ENCODE peak calls at places on chromosomes 3 and 15, in six cellular contexts. One of them, this sample, is unnamed.

GRCh38 chr3:176514297-176514696 is 683.0 kb downstream of the TBL1XR1 start:
- DNase-seq in body of pancreas: peak
- DNase-seq in bronchial epithelial cell: peak
- DNase-seq in esophagus squamous epithelium: no peak
- DNase-seq in choroid plexus epithelial cell: peak
- DNase-seq in AG04450: no peak
- DNase-seq in this sample: peak

GRCh38 chr3:156742401-156742800 is 68.0 kb downstream of the TIPARP start:
- DNase-seq in body of pancreas: no peak
- DNase-seq in AG04450: no peak
- DNase-seq in esophagus squamous epithelium: no peak
- DNase-seq in bronchial epithelial cell: no peak
- DNase-seq in choroid plexus epithelial cell: no peak
- DNase-seq in this sample: no peak

GRCh38 chr3:104805508-104805907 is 561.2 kb upstream of the ALCAM start:
- DNase-seq in bronchial epithelial cell: no peak
- DNase-seq in AG04450: no peak
- DNase-seq in esophagus squamous epithelium: no peak
- DNase-seq in body of pancreas: no peak
- DNase-seq in choroid plexus epithelial cell: no peak
- DNase-seq in this sample: no peak

GRCh38 chr3:127961963-127962362 is 46.9 kb downstream of the KBTBD12 start:
- DNase-seq in esophagus squamous epithelium: no peak
- DNase-seq in bronchial epithelial cell: peak
- DNase-seq in body of pancreas: no peak
- DNase-seq in choroid plexus epithelial cell: peak
- DNase-seq in AG04450: no peak
- DNase-seq in this sample: no peak

GRCh38 chr3:79184226-79184625 is 583.6 kb downstream of the ROBO1 start:
- DNase-seq in esophagus squamous epithelium: no peak
- DNase-seq in body of pancreas: no peak
- DNase-seq in bronchial epithelial cell: no peak
- DNase-seq in AG04450: no peak
- DNase-seq in choroid plexus epithelial cell: no peak
- DNase-seq in this sample: no peak

GRCh38 chr15:86773766-86774165 is 694.1 kb downstream of the AGBL1 start:
- DNase-seq in body of pancreas: no peak
- DNase-seq in bronchial epithelial cell: no peak
- DNase-seq in choroid plexus epithelial cell: no peak
- DNase-seq in esophagus squamous epithelium: no peak
- DNase-seq in AG04450: no peak
- DNase-seq in this sample: no peak

GRCh38 chr3:54065140-54065539 is 57.2 kb upstream of the CACNA2D3 start:
- DNase-seq in bronchial epithelial cell: no peak
- DNase-seq in body of pancreas: no peak
- DNase-seq in esophagus squamous epithelium: no peak
- DNase-seq in AG04450: no peak
- DNase-seq in choroid plexus epithelial cell: no peak
- DNase-seq in this sample: no peak

GRCh38 chr3:177681852-177682251 is 484.6 kb upstream of the TBL1XR1 start:
- DNase-seq in esophagus squamous epithelium: no peak
- DNase-seq in bronchial epithelial cell: no peak
- DNase-seq in body of pancreas: no peak
- DNase-seq in choroid plexus epithelial cell: no peak
- DNase-seq in AG04450: no peak
- DNase-seq in this sample: no peak

GRCh38 chr15:64461577-64462162 is 1.3 kb downstream of the ZNF609 start:
- DNase-seq in AG04450: no peak
- DNase-seq in choroid plexus epithelial cell: peak
- DNase-seq in body of pancreas: peak
- DNase-seq in bronchial epithelial cell: peak
- DNase-seq in esophagus squamous epithelium: no peak
- DNase-seq in this sample: peak

GRCh38 chr15:31309893-31310606 is 16.6 kb upstream of the KLF13 start:
- DNase-seq in body of pancreas: no peak
- DNase-seq in AG04450: no peak
- DNase-seq in choroid plexus epithelial cell: no peak
- DNase-seq in bronchial epithelial cell: no peak
- DNase-seq in esophagus squamous epithelium: no peak
- DNase-seq in this sample: no peak

GRCh38 chr15:92069308-92070244 is 216.1 kb downstream of the SLCO3A1 start:
- DNase-seq in esophagus squamous epithelium: no peak
- DNase-seq in bronchial epithelial cell: peak
- DNase-seq in choroid plexus epithelial cell: peak
- DNase-seq in AG04450: peak
- DNase-seq in body of pancreas: peak
- DNase-seq in this sample: peak

GRCh38 chr3:195815169-195815771 is 3.5 kb upstream of the MUC4 start:
- DNase-seq in esophagus squamous epithelium: no peak
- DNase-seq in bronchial epithelial cell: no peak
- DNase-seq in AG04450: no peak
- DNase-seq in choroid plexus epithelial cell: peak
- DNase-seq in body of pancreas: no peak
- DNase-seq in this sample: no peak

GRCh38 chr3:155391583-155391982 is 98.1 kb upstream of the STRIT1 start:
- DNase-seq in body of pancreas: peak
- DNase-seq in bronchial epithelial cell: peak
- DNase-seq in AG04450: no peak
- DNase-seq in choroid plexus epithelial cell: peak
- DNase-seq in esophagus squamous epithelium: no peak
- DNase-seq in this sample: peak

GRCh38 chr3:16369885-16370284 is 104.9 kb downstream of the OXNAD1 start:
- DNase-seq in bronchial epithelial cell: peak
- DNase-seq in choroid plexus epithelial cell: peak
- DNase-seq in esophagus squamous epithelium: no peak
- DNase-seq in body of pancreas: no peak
- DNase-seq in AG04450: no peak
- DNase-seq in this sample: no peak

GRCh38 chr15:34304613-34305012 is 33.0 kb downstream of the SLC12A6 start:
- DNase-seq in bronchial epithelial cell: peak
- DNase-seq in choroid plexus epithelial cell: peak
- DNase-seq in body of pancreas: no peak
- DNase-seq in AG04450: peak
- DNase-seq in esophagus squamous epithelium: no peak
- DNase-seq in this sample: peak

GRCh38 chr3:76872999-76873398 is 166.9 kb upstream of the ROBO2 start:
- DNase-seq in esophagus squamous epithelium: no peak
- DNase-seq in AG04450: no peak
- DNase-seq in bronchial epithelial cell: no peak
- DNase-seq in body of pancreas: no peak
- DNase-seq in choroid plexus epithelial cell: no peak
- DNase-seq in this sample: no peak

GRCh38 chr3:112793311-112794081 is 53.2 kb downstream of the CD200R1L start:
- DNase-seq in bronchial epithelial cell: no peak
- DNase-seq in body of pancreas: no peak
- DNase-seq in esophagus squamous epithelium: no peak
- DNase-seq in AG04450: no peak
- DNase-seq in choroid plexus epithelial cell: no peak
- DNase-seq in this sample: peak

GRCh38 chr15:39919396-39919739 is 698 bp downstream of the GPR176 start:
- DNase-seq in body of pancreas: no peak
- DNase-seq in choroid plexus epithelial cell: no peak
- DNase-seq in esophagus squamous epithelium: no peak
- DNase-seq in bronchial epithelial cell: no peak
- DNase-seq in AG04450: no peak
- DNase-seq in this sample: no peak

GRCh38 chr3:166752214-166752613 is 627.9 kb downstream of the ZBBX start:
- DNase-seq in AG04450: no peak
- DNase-seq in choroid plexus epithelial cell: no peak
- DNase-seq in esophagus squamous epithelium: no peak
- DNase-seq in body of pancreas: no peak
- DNase-seq in bronchial epithelial cell: peak
- DNase-seq in this sample: no peak

GRCh38 chr15:55549305-55549704 is 38.8 kb downstream of the PYGO1 start:
- DNase-seq in body of pancreas: no peak
- DNase-seq in AG04450: no peak
- DNase-seq in choroid plexus epithelial cell: no peak
- DNase-seq in esophagus squamous epithelium: no peak
- DNase-seq in bronchial epithelial cell: peak
- DNase-seq in this sample: no peak

GRCh38 chr3:33364531-33365128 is 75.6 kb downstream of the UBP1 start:
- DNase-seq in esophagus squamous epithelium: no peak
- DNase-seq in bronchial epithelial cell: no peak
- DNase-seq in choroid plexus epithelial cell: peak
- DNase-seq in body of pancreas: no peak
- DNase-seq in AG04450: no peak
- DNase-seq in this sample: no peak

GRCh38 chr15:64246364-64247189 is 83.8 kb upstream of the PPIB start:
- DNase-seq in body of pancreas: no peak
- DNase-seq in choroid plexus epithelial cell: peak
- DNase-seq in esophagus squamous epithelium: no peak
- DNase-seq in bronchial epithelial cell: peak
- DNase-seq in AG04450: peak
- DNase-seq in this sample: peak

GRCh38 chr15:25937796-25938195 is 74.7 kb upstream of the ATP10A start:
- DNase-seq in choroid plexus epithelial cell: no peak
- DNase-seq in AG04450: no peak
- DNase-seq in body of pancreas: no peak
- DNase-seq in bronchial epithelial cell: no peak
- DNase-seq in esophagus squamous epithelium: no peak
- DNase-seq in this sample: no peak

GRCh38 chr3:73192036-73192738 is 130.7 kb downstream of the EBLN2 start:
- DNase-seq in choroid plexus epithelial cell: no peak
- DNase-seq in esophagus squamous epithelium: no peak
- DNase-seq in bronchial epithelial cell: no peak
- DNase-seq in AG04450: no peak
- DNase-seq in body of pancreas: no peak
- DNase-seq in this sample: no peak

GRCh38 chr3:187263270-187263669 is 28.3 kb downstream of the MASP1 start:
- DNase-seq in bronchial epithelial cell: no peak
- DNase-seq in choroid plexus epithelial cell: no peak
- DNase-seq in AG04450: no peak
- DNase-seq in body of pancreas: no peak
- DNase-seq in esophagus squamous epithelium: no peak
- DNase-seq in this sample: peak

GRCh38 chr3:120622870-120623718 is 27.0 kb downstream of the NDUFB4 start:
- DNase-seq in esophagus squamous epithelium: no peak
- DNase-seq in bronchial epithelial cell: peak
- DNase-seq in choroid plexus epithelial cell: peak
- DNase-seq in AG04450: no peak
- DNase-seq in body of pancreas: no peak
- DNase-seq in this sample: peak
- TF ChIP-seq CTCF in esophagus squamous epithelium: no peak
- TF ChIP-seq CTCF in bronchial epithelial cell: no peak
- TF ChIP-seq CTCF in choroid plexus epithelial cell: peak
- TF ChIP-seq CTCF in AG04450: no peak
- TF ChIP-seq CTCF in body of pancreas: no peak
- TF ChIP-seq CTCF in this sample: peak

GRCh38 chr3:153734777-153735551 is 386.2 kb upstream of the ARHGEF26 start:
- DNase-seq in choroid plexus epithelial cell: no peak
- DNase-seq in AG04450: no peak
- DNase-seq in esophagus squamous epithelium: no peak
- DNase-seq in bronchial epithelial cell: peak
- DNase-seq in body of pancreas: no peak
- DNase-seq in this sample: peak
- H3K4me3 ChIP-seq in choroid plexus epithelial cell: no peak
- H3K4me3 ChIP-seq in AG04450: no peak
- H3K4me3 ChIP-seq in esophagus squamous epithelium: no peak
- H3K4me3 ChIP-seq in bronchial epithelial cell: no peak
- H3K4me3 ChIP-seq in body of pancreas: no peak
- H3K4me3 ChIP-seq in this sample: no peak

GRCh38 chr3:190505381-190506003 is 8.4 kb upstream of the IL1RAP start:
- DNase-seq in body of pancreas: no peak
- DNase-seq in esophagus squamous epithelium: no peak
- DNase-seq in AG04450: no peak
- DNase-seq in bronchial epithelial cell: no peak
- DNase-seq in choroid plexus epithelial cell: no peak
- DNase-seq in this sample: no peak

GRCh38 chr3:190499157-190499556 is 14.7 kb upstream of the IL1RAP start:
- DNase-seq in body of pancreas: no peak
- DNase-seq in bronchial epithelial cell: no peak
- DNase-seq in AG04450: no peak
- DNase-seq in choroid plexus epithelial cell: no peak
- DNase-seq in esophagus squamous epithelium: no peak
- DNase-seq in this sample: no peak

GRCh38 chr3:190506271-190506670 is 7.6 kb upstream of the IL1RAP start:
- DNase-seq in AG04450: no peak
- DNase-seq in choroid plexus epithelial cell: no peak
- DNase-seq in esophagus squamous epithelium: no peak
- DNase-seq in bronchial epithelial cell: no peak
- DNase-seq in body of pancreas: no peak
- DNase-seq in this sample: no peak

GRCh38 chr3:190504354-190505125 is 9.3 kb upstream of the IL1RAP start:
- DNase-seq in body of pancreas: no peak
- DNase-seq in esophagus squamous epithelium: no peak
- DNase-seq in AG04450: no peak
- DNase-seq in choroid plexus epithelial cell: peak
- DNase-seq in bronchial epithelial cell: peak
- DNase-seq in this sample: peak
- TF ChIP-seq CTCF in body of pancreas: no peak
- TF ChIP-seq CTCF in esophagus squamous epithelium: no peak
- TF ChIP-seq CTCF in AG04450: peak
- TF ChIP-seq CTCF in choroid plexus epithelial cell: peak
- TF ChIP-seq CTCF in bronchial epithelial cell: no peak
- TF ChIP-seq CTCF in this sample: peak

GRCh38 chr15:98801234-98801561 is 152.9 kb downstream of the IGF1R start:
- DNase-seq in esophagus squamous epithelium: no peak
- DNase-seq in AG04450: no peak
- DNase-seq in body of pancreas: no peak
- DNase-seq in bronchial epithelial cell: no peak
- DNase-seq in choroid plexus epithelial cell: no peak
- DNase-seq in this sample: no peak

GRCh38 chr15:98799991-98800390 is 151.7 kb downstream of the IGF1R start:
- DNase-seq in esophagus squamous epithelium: no peak
- DNase-seq in choroid plexus epithelial cell: peak
- DNase-seq in AG04450: no peak
- DNase-seq in bronchial epithelial cell: no peak
- DNase-seq in body of pancreas: no peak
- DNase-seq in this sample: peak

GRCh38 chr15:98800437-98801233 is 152.3 kb downstream of the IGF1R start:
- DNase-seq in AG04450: peak
- DNase-seq in body of pancreas: peak
- DNase-seq in esophagus squamous epithelium: no peak
- DNase-seq in bronchial epithelial cell: peak
- DNase-seq in choroid plexus epithelial cell: peak
- DNase-seq in this sample: peak

GRCh38 chr15:98798375-98798893 is 150.1 kb downstream of the IGF1R start:
- DNase-seq in AG04450: no peak
- DNase-seq in esophagus squamous epithelium: no peak
- DNase-seq in bronchial epithelial cell: no peak
- DNase-seq in choroid plexus epithelial cell: no peak
- DNase-seq in body of pancreas: no peak
- DNase-seq in this sample: no peak

GRCh38 chr15:98799461-98799971 is 151.2 kb downstream of the IGF1R start:
- DNase-seq in bronchial epithelial cell: peak
- DNase-seq in esophagus squamous epithelium: no peak
- DNase-seq in AG04450: no peak
- DNase-seq in body of pancreas: peak
- DNase-seq in choroid plexus epithelial cell: peak
- DNase-seq in this sample: peak
- H3K4me3 ChIP-seq in bronchial epithelial cell: no peak
- H3K4me3 ChIP-seq in esophagus squamous epithelium: no peak
- H3K4me3 ChIP-seq in AG04450: no peak
- H3K4me3 ChIP-seq in body of pancreas: no peak
- H3K4me3 ChIP-seq in choroid plexus epithelial cell: peak
- H3K4me3 ChIP-seq in this sample: peak

GRCh38 chr15:100926258-100926657 is 7.1 kb downstream of the LRRK1 start:
- DNase-seq in bronchial epithelial cell: no peak
- DNase-seq in choroid plexus epithelial cell: no peak
- DNase-seq in AG04450: no peak
- DNase-seq in body of pancreas: no peak
- DNase-seq in esophagus squamous epithelium: no peak
- DNase-seq in this sample: no peak
- TF ChIP-seq CTCF in bronchial epithelial cell: peak
- TF ChIP-seq CTCF in choroid plexus epithelial cell: no peak
- TF ChIP-seq CTCF in AG04450: no peak
- TF ChIP-seq CTCF in body of pancreas: no peak
- TF ChIP-seq CTCF in esophagus squamous epithelium: no peak
- TF ChIP-seq CTCF in this sample: no peak

This sample was measured in fibroblast of pulmonary artery.